ENCODE peak calls at places on chromosomes 4 and X, in seven cellular contexts. Y is heart left ventricle, C is tibial nerve, B is IMR-90, A is spleen, D is uterus, M is H1. E is an unnamed sample.

GRCh38 chr4:8763966-8764901 is 107.4 kb downstream of the HMX1 start:
- DNase-seq in Y (no peak), C (no peak), B (no peak), A (peak), D (no peak), M (no peak), E (peak)

GRCh38 chr4:43238556-43238955 is 346.0 kb downstream of the GRXCR1 start:
- DNase-seq in Y (no peak), C (no peak), B (no peak), A (no peak), D (no peak), M (no peak), E (no peak)

GRCh38 chrX:47499291-47499690 is 16.3 kb upstream of the ZNF41 start:
- DNase-seq in Y (no peak), C (no peak), B (no peak), A (no peak), D (no peak), M (no peak), E (no peak)

GRCh38 chr4:4984186-4984585 is 35.1 kb downstream of the CYTL1 start:
- DNase-seq in Y (no peak), C (no peak), B (no peak), A (no peak), D (no peak), M (no peak), E (no peak)

GRCh38 chr4:45043916-45044315 is 317.6 kb upstream of the GNPDA2 start:
- DNase-seq in Y (no peak), C (no peak), B (no peak), A (no peak), D (no peak), M (no peak), E (no peak)

GRCh38 chrX:148530464-148531077 is 30.2 kb downstream of the AFF2 start:
- DNase-seq in Y (no peak), C (no peak), B (peak), A (no peak), D (no peak), M (no peak), E (no peak)

GRCh38 chrX:54534271-54534670 is 4.3 kb downstream of the GNL3L start:
- DNase-seq in Y (no peak), C (no peak), B (no peak), A (no peak), D (no peak), M (no peak), E (no peak)

GRCh38 chrX:66833426-66833825 is 194.5 kb upstream of the EDA2R start:
- DNase-seq in Y (no peak), C (no peak), B (no peak), A (no peak), D (no peak), M (no peak), E (no peak)

GRCh38 chrX:13287816-13288215 is 32.0 kb downstream of the ATXN3L start:
- DNase-seq in Y (no peak), C (no peak), B (peak), A (no peak), D (no peak), M (no peak), E (no peak)

GRCh38 chrX:17605676-17606075 is 131.6 kb upstream of the SCML1 start:
- DNase-seq in Y (no peak), C (no peak), B (peak), A (no peak), D (no peak), M (no peak), E (no peak)

GRCh38 chr4:81421346-81422218 is 50.1 kb downstream of the RASGEF1B start:
- DNase-seq in Y (no peak), C (no peak), B (peak), A (no peak), D (no peak), M (no peak), E (peak)

GRCh38 chr4:150782311-150782710 is 200.4 kb downstream of the MAB21L2 start:
- DNase-seq in Y (no peak), C (no peak), B (peak), A (no peak), D (no peak), M (no peak), E (no peak)

GRCh38 chr4:185227131-185227551 is 17.7 kb downstream of the SNX25 start:
- DNase-seq in Y (no peak), C (no peak), B (peak), A (no peak), D (no peak), M (peak), E (no peak)

GRCh38 chrX:153631346-153631745 is 15.7 kb upstream of the DUSP9 start:
- DNase-seq in Y (no peak), C (no peak), B (no peak), A (no peak), D (no peak), M (no peak), E (no peak)

GRCh38 chrX:99394450-99394849 is 1015.6 kb downstream of the PCDH19 start:
- DNase-seq in Y (no peak), C (no peak), B (no peak), A (no peak), D (no peak), M (no peak), E (no peak)

GRCh38 chr4:99389606-99390005 is 37.1 kb upstream of the ADH1C start:
- DNase-seq in Y (no peak), C (no peak), B (peak), A (no peak), D (peak), M (no peak), E (no peak)

GRCh38 chr4:95188701-95189401 is 359.9 kb downstream of the UNC5C start:
- DNase-seq in Y (no peak), C (no peak), B (no peak), A (no peak), D (no peak), M (no peak), E (no peak)

GRCh38 chrX:437636-438390 is 51.1 kb upstream of the PPP2R3B start:
- DNase-seq in Y (no peak), C (no peak), B (no peak), A (peak), D (no peak), M (no peak), E (no peak)

GRCh38 chr4:2649604-2650114 is 106.5 kb downstream of the TNIP2 start:
- DNase-seq in Y (no peak), C (no peak), B (no peak), A (no peak), D (no peak), M (no peak), E (no peak)

DNA sequence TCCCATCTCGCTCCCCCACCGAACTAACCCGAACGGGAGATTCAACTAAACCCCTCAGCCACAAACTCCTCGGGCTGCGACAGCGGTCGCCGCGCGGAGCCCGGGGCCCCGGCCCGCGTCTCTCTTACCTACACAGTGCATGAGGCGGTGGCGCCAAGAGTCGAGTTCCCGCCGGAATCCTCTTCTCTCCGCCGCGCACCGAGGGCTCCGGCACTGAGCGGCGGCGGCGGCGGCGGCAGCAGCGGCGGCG is 160 bp downstream of the LCORL start:
- DNase-seq in Y (no peak), C (no peak), B (peak), A (no peak), D (no peak), M (no peak), E (peak)
- TF ChIP-seq POLR2A in Y (peak), C (peak), B (no peak), A (peak), D (no peak), M (peak), E (no peak)

DNA sequence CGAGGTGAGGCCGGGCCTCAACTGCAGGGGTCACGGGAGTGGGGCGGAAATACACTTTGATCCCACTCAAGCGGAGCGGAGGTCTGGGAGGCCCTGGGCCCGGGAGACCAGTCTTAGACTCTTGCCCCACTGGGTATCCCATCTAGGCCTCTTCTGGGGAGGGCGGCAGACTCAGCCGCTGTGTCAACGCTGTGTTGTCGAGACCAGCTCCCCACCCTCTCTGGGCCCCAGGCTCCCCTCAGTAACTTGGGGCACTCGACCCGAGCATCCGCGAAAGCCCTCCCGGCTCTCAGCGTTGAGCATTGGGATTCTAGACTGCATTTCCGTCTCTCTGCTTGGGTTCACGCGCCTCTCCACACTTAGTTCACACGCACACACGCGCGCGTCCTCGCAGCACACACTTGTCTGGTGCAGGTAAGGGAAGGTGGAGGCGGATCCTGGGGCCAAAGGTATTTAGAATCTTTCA is 1.7 kb downstream of the NKX3-2 start:
- DNase-seq in Y (no peak), C (no peak), B (no peak), A (peak), D (no peak), M (peak), E (no peak)
- TF ChIP-seq CTCF in Y (no peak), C (no peak), B (no peak), A (no peak), D (no peak), M (no peak), E (no peak)

GRCh38 chr4:40924096-40924792 is 174.5 kb downstream of the NSUN7 start:
- DNase-seq in Y (peak), C (peak), B (peak), A (peak), D (peak), M (peak), E (peak)
- TF ChIP-seq POLR2A in Y (no peak), C (no peak), B (no peak), A (no peak), D (no peak), M (no peak), E (no peak)

DNA sequence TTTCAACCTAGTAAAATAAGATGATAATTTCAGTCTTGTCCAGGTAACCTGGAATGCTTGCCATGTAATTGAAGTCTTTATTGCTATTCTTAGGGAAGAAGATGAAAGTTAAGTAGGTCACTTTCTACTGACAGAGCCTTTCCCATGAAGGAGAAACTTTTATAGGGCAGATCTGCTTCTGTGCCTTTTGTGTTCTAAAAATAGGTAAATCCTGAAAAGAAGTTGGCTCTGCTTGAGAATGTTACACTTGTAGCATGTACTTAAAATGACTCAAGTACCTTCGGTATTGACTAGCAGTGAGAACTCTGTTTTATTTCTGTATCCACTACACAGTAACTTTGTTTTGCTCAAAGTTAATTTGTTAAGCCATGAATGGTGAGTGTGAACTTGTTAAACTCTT is 52.8 kb downstream of the SEPTIN11 start:
- DNase-seq in Y (no peak), C (no peak), B (peak), A (no peak), D (no peak), M (no peak), E (no peak)
- TF ChIP-seq CTCF in Y (no peak), C (no peak), B (no peak), A (no peak), D (no peak), M (no peak), E (no peak)

GRCh38 chr4:6497796-6498195 is 25.4 kb upstream of the PPP2R2C start:
- DNase-seq in Y (no peak), C (no peak), B (no peak), A (no peak), D (no peak), M (peak), E (peak)

GRCh38 chr4:6501171-6501570 is 28.8 kb upstream of the PPP2R2C start:
- DNase-seq in Y (no peak), C (no peak), B (no peak), A (no peak), D (no peak), M (no peak), E (peak)

GRCh38 chr4:6499241-6499605 is 26.8 kb upstream of the PPP2R2C start:
- DNase-seq in Y (no peak), C (no peak), B (no peak), A (no peak), D (no peak), M (peak), E (no peak)

GRCh38 chr4:6500481-6501135 is 28.2 kb upstream of the PPP2R2C start:
- DNase-seq in Y (no peak), C (no peak), B (no peak), A (no peak), D (no peak), M (peak), E (no peak)

GRCh38 chr4:6498511-6499240 is 26.3 kb upstream of the PPP2R2C start:
- DNase-seq in Y (no peak), C (no peak), B (no peak), A (no peak), D (no peak), M (peak), E (peak)
- TF ChIP-seq POLR2A in Y (no peak), C (no peak), B (no peak), A (no peak), D (no peak), M (no peak), E (no peak)

DNA sequence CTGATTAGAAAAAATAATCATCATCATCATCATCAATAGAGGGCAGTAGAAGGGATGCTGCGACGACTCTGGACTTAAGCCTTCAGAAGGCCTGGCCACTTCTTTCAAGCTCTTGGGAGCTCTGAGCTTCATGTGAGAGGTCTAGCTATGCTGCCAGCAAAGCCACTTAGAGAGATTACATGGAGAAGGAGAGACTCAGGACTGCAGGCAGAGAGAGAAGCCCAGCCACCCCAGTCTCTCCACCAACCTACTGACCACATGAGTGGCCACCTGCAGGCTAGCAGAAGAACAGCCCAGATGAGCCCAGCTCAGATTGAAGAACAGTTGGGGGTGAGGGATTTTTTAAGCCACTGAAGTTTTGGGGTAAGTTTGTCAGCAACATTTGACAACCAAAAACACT is 17.1 kb upstream of the TMEM150C start:
- DNase-seq in Y (no peak), C (no peak), B (no peak), A (no peak), D (no peak), M (no peak), E (no peak)
- TF ChIP-seq CTCF in Y (no peak), C (no peak), B (no peak), A (no peak), D (no peak), M (peak), E (no peak)

DNA sequence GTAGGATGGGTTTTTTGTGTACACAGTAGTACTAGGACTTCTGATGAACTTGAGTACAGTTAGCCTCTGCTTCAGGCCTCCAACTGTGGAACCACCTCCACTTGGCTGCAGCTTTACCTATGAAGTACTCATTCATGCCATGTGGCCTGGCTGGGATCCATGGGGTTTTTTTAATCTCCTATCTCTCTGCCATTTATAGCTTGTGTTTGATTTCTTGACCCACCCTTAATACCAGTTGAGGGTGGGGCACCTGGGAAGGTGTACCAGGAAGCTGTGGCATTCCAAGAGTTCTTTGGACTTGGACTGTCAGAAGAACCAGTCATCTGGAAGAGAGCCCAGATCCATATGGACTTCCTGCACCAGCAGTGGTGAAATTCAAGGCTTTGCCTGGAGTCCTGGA is 230.1 kb downstream of the SHROOM3 start:
- DNase-seq in Y (no peak), C (no peak), B (peak), A (no peak), D (no peak), M (no peak), E (no peak)
- TF ChIP-seq POLR2A in Y (no peak), C (no peak), B (no peak), A (no peak), D (no peak), M (no peak), E (no peak)

DNA sequence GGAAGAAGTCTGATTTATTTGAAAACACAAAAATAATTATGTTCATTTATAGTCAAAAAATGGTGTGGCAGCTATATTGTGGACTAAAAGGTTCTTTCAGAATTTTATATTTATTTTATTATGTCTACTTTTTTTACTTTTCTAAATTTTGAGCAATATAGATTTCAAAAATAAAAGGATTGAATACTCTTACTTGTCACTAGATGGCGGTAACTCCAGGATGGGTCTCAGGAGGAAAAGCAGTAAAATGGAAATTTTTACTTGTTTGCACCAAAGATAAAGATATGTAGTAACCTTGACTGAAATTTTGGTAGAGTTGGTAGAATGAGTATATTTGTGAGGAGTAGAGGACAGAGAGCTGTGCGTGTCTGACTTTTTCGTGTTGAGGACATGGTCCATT is 14.5 kb upstream of the DACH2 start:
- DNase-seq in Y (no peak), C (no peak), B (peak), A (no peak), D (no peak), M (no peak), E (no peak)
- TF ChIP-seq CTCF in Y (peak), C (peak), B (peak), A (no peak), D (peak), M (no peak), E (no peak)

GRCh38 chrX:137031517-137032377 is 2.0 kb downstream of the GPR101 start:
- DNase-seq in Y (no peak), C (no peak), B (peak), A (no peak), D (no peak), M (peak), E (no peak)

GRCh38 chrX:137031039-137031438 is 2.8 kb downstream of the GPR101 start:
- DNase-seq in Y (no peak), C (no peak), B (no peak), A (no peak), D (no peak), M (no peak), E (no peak)

GRCh38 chrX:137025930-137026329 is 7.9 kb downstream of the GPR101 start:
- DNase-seq in Y (no peak), C (no peak), B (no peak), A (no peak), D (no peak), M (no peak), E (no peak)

GRCh38 chrX:137032378-137032694 is 1.5 kb downstream of the GPR101 start:
- DNase-seq in Y (no peak), C (no peak), B (no peak), A (no peak), D (no peak), M (no peak), E (no peak)

DNA sequence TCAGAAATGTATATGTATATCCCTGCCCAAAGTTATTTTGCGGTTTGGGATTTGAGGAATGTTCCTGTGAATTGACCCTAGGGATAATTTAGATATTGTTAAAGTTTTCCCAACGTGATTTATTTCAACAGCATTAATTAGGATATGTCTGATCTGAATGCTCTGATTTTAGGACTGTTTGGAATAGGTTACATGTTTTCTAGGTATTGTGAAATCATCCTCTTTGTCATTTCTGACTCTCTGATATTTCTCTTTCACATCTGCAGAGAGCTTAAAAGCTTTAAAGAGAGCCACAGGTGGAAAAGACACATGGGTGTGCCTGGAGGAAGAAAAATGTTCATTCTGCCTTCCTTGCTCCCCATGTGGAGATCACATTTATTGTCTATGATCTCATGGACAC is 5.1 kb downstream of the GPR101 start:
- DNase-seq in Y (no peak), C (no peak), B (no peak), A (no peak), D (no peak), M (no peak), E (no peak)
- TF ChIP-seq POLR2A in Y (no peak), C (no peak), B (no peak), A (no peak), D (no peak), M (no peak), E (no peak)

GRCh38 chr4:41216294-41217019 is 2.1 kb upstream of the APBB2 start:
- DNase-seq in Y (peak), C (no peak), B (peak), A (peak), D (peak), M (peak), E (peak)
- TF ChIP-seq CTCF in Y (peak), C (no peak), B (peak), A (no peak), D (peak), M (no peak), E (no peak)